ENCODE peak calls at places on chromosomes 12 and 14, in five cellular contexts. One of them, this sample, is unnamed.

GRCh38 chr14:37078131-37078530 is 94.3 kb downstream of the SLC25A21 start:
- DNase-seq in thyroid gland: no peak
- DNase-seq in adrenal gland: no peak
- DNase-seq in tibial nerve: no peak
- DNase-seq in CD8-positive, alpha-beta T cell: no peak
- DNase-seq in this sample: no peak

GRCh38 chr12:95548539-95549391 is 2.5 kb downstream of the USP44 start:
- DNase-seq in adrenal gland: peak; percentile 54
- DNase-seq in tibial nerve: peak; percentile 32
- DNase-seq in thyroid gland: peak; percentile 67
- DNase-seq in CD8-positive, alpha-beta T cell: peak; percentile 74
- DNase-seq in this sample: peak; percentile 70

GRCh38 chr12:94770397-94770759 is 120.0 kb upstream of the TMCC3 start:
- DNase-seq in CD8-positive, alpha-beta T cell: no peak
- DNase-seq in adrenal gland: no peak
- DNase-seq in thyroid gland: no peak
- DNase-seq in tibial nerve: no peak
- DNase-seq in this sample: no peak

GRCh38 chr12:91542048-91542447 is 359.4 kb upstream of the DCN start:
- DNase-seq in thyroid gland: no peak
- DNase-seq in CD8-positive, alpha-beta T cell: no peak
- DNase-seq in adrenal gland: no peak
- DNase-seq in tibial nerve: no peak
- DNase-seq in this sample: no peak

GRCh38 chr12:100346660-100347059 is 10.2 kb upstream of the SLC17A8 start:
- DNase-seq in thyroid gland: no peak
- DNase-seq in tibial nerve: no peak
- DNase-seq in CD8-positive, alpha-beta T cell: no peak
- DNase-seq in adrenal gland: no peak
- DNase-seq in this sample: no peak

GRCh38 chr12:69471667-69472385 is 1.6 kb downstream of the FRS2 start:
- DNase-seq in adrenal gland: no peak
- DNase-seq in CD8-positive, alpha-beta T cell: no peak
- DNase-seq in thyroid gland: no peak
- DNase-seq in tibial nerve: no peak
- DNase-seq in this sample: no peak

GRCh38 chr14:100914597-100915021 is 11.1 kb upstream of the RTL1 start:
- DNase-seq in CD8-positive, alpha-beta T cell: no peak
- DNase-seq in adrenal gland: no peak
- DNase-seq in tibial nerve: no peak
- DNase-seq in thyroid gland: no peak
- DNase-seq in this sample: no peak

GRCh38 chr14:86574778-86575129 is 1044.8 kb downstream of the FLRT2 start:
- DNase-seq in thyroid gland: no peak
- DNase-seq in CD8-positive, alpha-beta T cell: no peak
- DNase-seq in adrenal gland: no peak
- DNase-seq in tibial nerve: no peak
- DNase-seq in this sample: no peak

GRCh38 chr12:75795125-75795524 is 236.5 kb downstream of the PHLDA1 start:
- DNase-seq in thyroid gland: no peak
- DNase-seq in adrenal gland: no peak
- DNase-seq in tibial nerve: no peak
- DNase-seq in CD8-positive, alpha-beta T cell: no peak
- DNase-seq in this sample: no peak

GRCh38 chr12:47394070-47394469 is 311.8 kb downstream of the RPAP3 start:
- DNase-seq in adrenal gland: no peak
- DNase-seq in CD8-positive, alpha-beta T cell: no peak
- DNase-seq in tibial nerve: no peak
- DNase-seq in thyroid gland: no peak
- DNase-seq in this sample: no peak

GRCh38 chr14:25094171-25094907 is 44.4 kb upstream of the STXBP6 start:
- DNase-seq in thyroid gland: no peak
- DNase-seq in tibial nerve: no peak
- DNase-seq in adrenal gland: no peak
- DNase-seq in CD8-positive, alpha-beta T cell: no peak
- DNase-seq in this sample: no peak

GRCh38 chr12:52228931-52229330 is 4.1 kb upstream of the KRT7 start:
- DNase-seq in CD8-positive, alpha-beta T cell: no peak
- DNase-seq in adrenal gland: no peak
- DNase-seq in tibial nerve: no peak
- DNase-seq in thyroid gland: no peak
- DNase-seq in this sample: no peak

GRCh38 chr12:5000658-5001390 is 42.9 kb upstream of the KCNA5 start:
- DNase-seq in tibial nerve: no peak
- DNase-seq in thyroid gland: no peak
- DNase-seq in CD8-positive, alpha-beta T cell: no peak
- DNase-seq in adrenal gland: no peak
- DNase-seq in this sample: no peak

GRCh38 chr12:2319747-2320146 is 267.0 kb downstream of the CACNA1C start:
- DNase-seq in tibial nerve: no peak
- DNase-seq in thyroid gland: no peak
- DNase-seq in adrenal gland: no peak
- DNase-seq in CD8-positive, alpha-beta T cell: no peak
- DNase-seq in this sample: no peak

GRCh38 chr14:50319721-50320120 is 7.6 kb downstream of the DMAC2L start:
- DNase-seq in tibial nerve: no peak
- DNase-seq in thyroid gland: no peak
- DNase-seq in adrenal gland: no peak
- DNase-seq in CD8-positive, alpha-beta T cell: no peak
- DNase-seq in this sample: no peak

GRCh38 chr12:13950502-13950901 is 30.9 kb downstream of the GRIN2B start:
- DNase-seq in adrenal gland: no peak
- DNase-seq in CD8-positive, alpha-beta T cell: no peak
- DNase-seq in thyroid gland: no peak
- DNase-seq in tibial nerve: no peak
- DNase-seq in this sample: no peak

GRCh38 chr14:72049462-72049861 is 117.2 kb downstream of the RGS6 start:
- DNase-seq in thyroid gland: no peak
- DNase-seq in tibial nerve: no peak
- DNase-seq in CD8-positive, alpha-beta T cell: no peak
- DNase-seq in adrenal gland: no peak
- DNase-seq in this sample: no peak

GRCh38 chr14:36944307-36945010 is 227.9 kb downstream of the SLC25A21 start:
- DNase-seq in adrenal gland: no peak
- DNase-seq in thyroid gland: no peak
- DNase-seq in tibial nerve: no peak
- DNase-seq in CD8-positive, alpha-beta T cell: no peak
- DNase-seq in this sample: no peak

GRCh38 chr12:29431516-29431915 is 50.5 kb upstream of the ERGIC2 start:
- DNase-seq in CD8-positive, alpha-beta T cell: no peak
- DNase-seq in adrenal gland: no peak
- DNase-seq in tibial nerve: no peak
- DNase-seq in thyroid gland: no peak
- DNase-seq in this sample: no peak

GRCh38 chr14:101120636-101121398 is 217.3 kb upstream of the RTL1 start:
- DNase-seq in CD8-positive, alpha-beta T cell: no peak
- DNase-seq in thyroid gland: peak; percentile 11
- DNase-seq in tibial nerve: no peak
- DNase-seq in adrenal gland: peak; percentile 51
- DNase-seq in this sample: peak; percentile 33

GRCh38 chr12:52029686-52030085 is 21.6 kb upstream of the NR4A1 start:
- DNase-seq in adrenal gland: no peak
- DNase-seq in CD8-positive, alpha-beta T cell: no peak
- DNase-seq in thyroid gland: peak; percentile 91
- DNase-seq in tibial nerve: no peak
- DNase-seq in this sample: no peak

GRCh38 chr12:123223241-123223668 is 9.7 kb downstream of the MPHOSPH9 start:
- DNase-seq in CD8-positive, alpha-beta T cell: peak; percentile 54
- DNase-seq in adrenal gland: no peak
- DNase-seq in tibial nerve: no peak
- DNase-seq in thyroid gland: no peak
- DNase-seq in this sample: peak; percentile 23

GRCh38 chr12:96483116-96483515 is 6.3 kb upstream of the CFAP54 start:
- DNase-seq in adrenal gland: no peak
- DNase-seq in tibial nerve: no peak
- DNase-seq in CD8-positive, alpha-beta T cell: no peak
- DNase-seq in thyroid gland: no peak
- DNase-seq in this sample: no peak

GRCh38 chr12:90456248-90456647 is 498.7 kb downstream of the CCER1 start:
- DNase-seq in CD8-positive, alpha-beta T cell: no peak
- DNase-seq in thyroid gland: no peak
- DNase-seq in tibial nerve: no peak
- DNase-seq in adrenal gland: no peak
- DNase-seq in this sample: no peak

GRCh38 chr12:51320695-51321320 is 3.2 kb downstream of the BIN2 start:
- DNase-seq in thyroid gland: no peak
- DNase-seq in adrenal gland: no peak
- DNase-seq in CD8-positive, alpha-beta T cell: no peak
- DNase-seq in tibial nerve: no peak
- DNase-seq in this sample: peak; percentile 32

GRCh38 chr12:51183816-51184215 is 10.9 kb upstream of the TFCP2 start:
- DNase-seq in thyroid gland: peak; percentile 92
- DNase-seq in CD8-positive, alpha-beta T cell: no peak
- DNase-seq in adrenal gland: peak; percentile 89
- DNase-seq in tibial nerve: no peak
- DNase-seq in this sample: peak; percentile 85

GRCh38 chr14:97712471-97712870 is 915.3 kb downstream of the VRK1 start:
- DNase-seq in adrenal gland: no peak
- DNase-seq in CD8-positive, alpha-beta T cell: no peak
- DNase-seq in thyroid gland: no peak
- DNase-seq in tibial nerve: no peak
- DNase-seq in this sample: no peak

GRCh38 chr14:25049127-25049558 is 804 bp downstream of the STXBP6 start:
- DNase-seq in CD8-positive, alpha-beta T cell: no peak
- DNase-seq in adrenal gland: no peak
- DNase-seq in tibial nerve: no peak
- DNase-seq in thyroid gland: peak; percentile 40
- DNase-seq in this sample: no peak

DNA sequence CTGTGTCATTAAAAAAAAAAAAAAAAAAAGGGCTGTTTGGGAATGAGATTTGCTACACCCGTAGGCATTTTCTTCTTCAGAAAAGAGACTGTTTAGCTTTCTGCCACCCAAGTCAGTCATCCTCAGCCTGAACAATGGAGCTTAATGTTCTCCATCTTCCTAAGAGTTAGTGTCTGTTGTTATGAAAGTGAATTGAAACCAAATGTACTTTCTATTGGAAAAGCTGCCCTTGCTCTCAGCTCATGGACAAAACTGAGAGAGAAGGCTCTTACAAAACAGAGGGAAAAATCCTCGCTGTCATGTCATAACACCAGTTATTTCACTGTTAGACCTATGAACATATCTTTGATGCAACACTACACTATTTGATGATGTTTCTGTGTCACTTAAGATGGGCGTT is 484.2 kb downstream of the ZFP36L1 start:
- DNase-seq in CD8-positive, alpha-beta T cell: no peak
- DNase-seq in tibial nerve: no peak
- DNase-seq in adrenal gland: no peak
- DNase-seq in thyroid gland: no peak
- DNase-seq in this sample: no peak
- H3K27ac ChIP-seq in CD8-positive, alpha-beta T cell: no peak overlapping the region
- H3K27ac ChIP-seq in tibial nerve: peak overlapping the region; percentile 80
- H3K27ac ChIP-seq in adrenal gland: no peak overlapping the region
- H3K27ac ChIP-seq in thyroid gland: no peak overlapping the region
- H3K27ac ChIP-seq in this sample: peak overlapping the region; percentile 51

DNA sequence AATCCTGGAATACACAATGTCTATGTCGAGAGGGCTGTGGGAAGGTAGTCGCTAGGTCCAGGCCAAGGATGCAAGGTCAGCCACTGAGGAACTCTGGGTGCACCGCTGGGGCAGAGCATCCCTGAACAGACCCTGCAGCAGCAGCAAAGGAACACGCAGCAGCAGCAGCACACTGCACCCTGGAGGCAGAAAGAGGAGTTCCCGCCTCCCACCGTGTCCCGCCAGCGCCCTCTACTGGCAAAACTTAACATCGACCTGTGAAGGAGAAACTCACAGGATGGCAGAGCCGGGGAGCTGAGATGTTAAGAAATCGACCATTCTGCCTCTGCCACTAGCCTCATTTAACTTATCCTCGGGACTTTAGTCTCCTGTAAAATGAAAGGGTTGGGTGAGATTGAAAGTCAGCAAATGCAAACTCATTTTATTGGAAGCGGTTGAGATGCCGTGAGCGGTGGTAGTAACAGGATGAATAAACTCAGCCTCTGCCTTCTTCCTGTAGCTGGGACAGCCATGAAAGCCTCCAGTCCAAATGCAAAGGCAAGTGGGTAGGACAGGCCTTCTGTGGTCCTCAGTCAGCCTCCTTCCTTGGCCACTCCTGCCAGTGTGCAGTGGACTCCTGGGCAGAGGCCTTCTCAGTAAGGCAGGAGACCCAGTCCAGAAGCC is 45.6 kb downstream of the STAB2 start:
- DNase-seq in adrenal gland: peak; percentile 71
- DNase-seq in thyroid gland: peak; percentile 42
- DNase-seq in tibial nerve: no peak
- DNase-seq in CD8-positive, alpha-beta T cell: peak; percentile 15
- DNase-seq in this sample: peak; percentile 88
- H3K27ac ChIP-seq in adrenal gland: no peak overlapping the region
- H3K27ac ChIP-seq in thyroid gland: no peak overlapping the region
- H3K27ac ChIP-seq in tibial nerve: no peak overlapping the region
- H3K27ac ChIP-seq in CD8-positive, alpha-beta T cell: no peak overlapping the region
- H3K27ac ChIP-seq in this sample: no peak overlapping the region

DNA sequence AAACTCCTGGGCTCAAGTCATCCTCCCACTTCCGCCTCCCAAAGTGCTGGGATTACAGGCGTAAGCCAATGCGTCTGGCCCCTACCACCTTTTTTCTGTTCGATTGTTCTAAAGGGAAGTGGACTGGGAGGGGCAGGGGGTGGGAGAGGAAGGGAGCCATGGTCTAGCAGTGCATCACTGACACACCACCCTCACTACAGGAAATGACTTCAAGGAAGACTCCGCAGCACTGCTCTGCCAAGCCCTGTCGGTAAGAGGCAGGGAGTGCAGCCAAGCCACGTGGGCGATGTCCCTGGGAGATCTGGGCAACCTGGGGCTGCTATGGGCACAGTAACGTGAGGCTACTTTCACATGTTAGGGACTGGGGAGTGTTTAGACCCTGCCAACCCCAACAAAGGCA is 18.0 kb downstream of the LRRC74A start:
- DNase-seq in CD8-positive, alpha-beta T cell: peak; percentile 50
- DNase-seq in adrenal gland: peak; percentile 83
- DNase-seq in thyroid gland: peak; percentile 34
- DNase-seq in tibial nerve: no peak
- DNase-seq in this sample: peak; percentile 62
- H3K27ac ChIP-seq in CD8-positive, alpha-beta T cell: no peak overlapping the region
- H3K27ac ChIP-seq in adrenal gland: no peak overlapping the region
- H3K27ac ChIP-seq in thyroid gland: no peak overlapping the region
- H3K27ac ChIP-seq in tibial nerve: peak overlapping the region; percentile 43
- H3K27ac ChIP-seq in this sample: peak overlapping the region; percentile 30

DNA sequence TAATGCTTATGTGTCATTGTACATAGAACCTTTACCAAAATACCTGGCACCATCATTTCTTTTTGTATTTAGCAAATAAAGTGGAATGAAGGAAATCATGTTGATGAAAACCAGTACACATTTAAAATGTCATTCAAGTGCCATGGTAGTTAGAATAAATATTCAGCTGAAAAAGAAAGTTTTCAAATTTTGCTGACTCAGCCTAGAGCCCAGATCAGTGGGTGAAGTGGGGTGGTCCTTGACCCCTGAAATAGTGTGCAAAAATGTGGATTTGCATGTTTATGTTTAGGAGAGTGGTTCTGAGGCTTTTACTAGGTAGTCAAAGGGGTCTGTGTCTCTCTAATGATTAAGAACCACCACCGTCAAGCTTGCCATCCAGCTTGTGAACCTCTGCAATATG is 418.7 kb downstream of the ETNK1 start:
- DNase-seq in tibial nerve: no peak
- DNase-seq in CD8-positive, alpha-beta T cell: no peak
- DNase-seq in thyroid gland: no peak
- DNase-seq in adrenal gland: no peak
- DNase-seq in this sample: no peak
- H3K27ac ChIP-seq in tibial nerve: no peak overlapping the region
- H3K27ac ChIP-seq in CD8-positive, alpha-beta T cell: no peak overlapping the region
- H3K27ac ChIP-seq in thyroid gland: no peak overlapping the region
- H3K27ac ChIP-seq in adrenal gland: no peak overlapping the region
- H3K27ac ChIP-seq in this sample: no peak overlapping the region

This sample was measured in testis.